ENCODE peak calls at places on chromosomes 16 and 17, in eight cellular contexts. R, C, N, O, W, A, T and Y are unnamed samples.

GRCh38 chr17:58991718-58992331 is 114.9 kb downstream of the TRIM37 start:
- DNase-seq in R (no peak), C (no peak), N (peak), O (no peak), W (no peak), A (no peak), T (peak), Y (peak)

GRCh38 chr17:77754956-77755355 is 203.5 kb upstream of the TNRC6C start:
- DNase-seq in R (no peak), C (no peak), N (no peak), O (no peak), W (no peak), A (no peak), T (no peak), Y (no peak)

GRCh38 chr16:87369117-87369775 is 14.3 kb downstream of the FBXO31 start:
- DNase-seq in R (no peak), C (no peak), N (no peak), O (no peak), W (no peak), A (no peak), T (no peak), Y (no peak)

GRCh38 chr17:53571342-53571741 is 251.4 kb upstream of the KIF2B start:
- DNase-seq in R (no peak), C (no peak), N (no peak), O (no peak), W (peak), A (no peak), T (no peak), Y (no peak)

GRCh38 chr16:28514246-28514645 is 7.6 kb upstream of the IL27 start:
- DNase-seq in R (no peak), C (no peak), N (no peak), O (no peak), W (no peak), A (no peak), T (no peak), Y (no peak)

GRCh38 chr16:10578474-10579316 is 1.7 kb downstream of the EMP2 start:
- DNase-seq in R (no peak), C (no peak), N (no peak), O (no peak), W (peak), A (no peak), T (peak), Y (peak)

GRCh38 chr17:61714300-61714699 is 123.3 kb upstream of the NACA2 start:
- DNase-seq in R (no peak), C (no peak), N (no peak), O (no peak), W (no peak), A (no peak), T (no peak), Y (no peak)

GRCh38 chr17:2700031-2700490 is 11.5 kb downstream of the CLUH start:
- DNase-seq in R (no peak), C (no peak), N (no peak), O (no peak), W (no peak), A (no peak), T (no peak), Y (no peak)

GRCh38 chr16:4797805-4798252 is 2.7 kb downstream of the SMIM22 start:
- DNase-seq in R (no peak), C (no peak), N (no peak), O (no peak), W (no peak), A (no peak), T (no peak), Y (no peak)

GRCh38 chr17:50534222-50534978 is 1.9 kb downstream of the EPN3 start:
- DNase-seq in R (no peak), C (no peak), N (no peak), O (no peak), W (no peak), A (no peak), T (no peak), Y (peak)

GRCh38 chr17:81365148-81365600 is 30.1 kb upstream of the BAHCC1 start:
- DNase-seq in R (no peak), C (no peak), N (no peak), O (no peak), W (peak), A (no peak), T (peak), Y (no peak)

GRCh38 chr17:7553356-7553755 is 4.5 kb downstream of the TNFSF12 start:
- DNase-seq in R (no peak), C (no peak), N (no peak), O (no peak), W (no peak), A (no peak), T (no peak), Y (no peak)

GRCh38 chr17:38703742-38704644 is 1.1 kb upstream of the MLLT6 start:
- DNase-seq in R (peak), C (peak), N (no peak), O (peak), W (peak), A (peak), T (no peak), Y (peak)

GRCh38 chr17:61878984-61879612 is 15.8 kb upstream of the BRIP1 start:
- DNase-seq in R (no peak), C (no peak), N (no peak), O (no peak), W (no peak), A (no peak), T (no peak), Y (no peak)

GRCh38 chr17:49226771-49227435 is 3.7 kb downstream of the PHOSPHO1 start:
- DNase-seq in R (no peak), C (no peak), N (no peak), O (no peak), W (no peak), A (no peak), T (no peak), Y (no peak)

GRCh38 chr17:11240041-11240801 is 792 bp upstream of the SHISA6 start:
- DNase-seq in R (no peak), C (no peak), N (no peak), O (no peak), W (no peak), A (no peak), T (no peak), Y (no peak)

GRCh38 chr17:79925242-79925957 is 86.2 kb upstream of the CBX4 start:
- DNase-seq in R (no peak), C (no peak), N (peak), O (no peak), W (peak), A (no peak), T (peak), Y (peak)

GRCh38 chr16:77290451-77291110 is 91.4 kb downstream of the SYCE1L start:
- DNase-seq in R (no peak), C (no peak), N (no peak), O (no peak), W (no peak), A (no peak), T (peak), Y (no peak)

GRCh38 chr16:81650982-81651562 is 128.0 kb upstream of the PLCG2 start:
- DNase-seq in R (no peak), C (no peak), N (no peak), O (no peak), W (no peak), A (no peak), T (peak), Y (no peak)

GRCh38 chr16:12612598-12613101 is 191.0 kb downstream of the CPPED1 start:
- DNase-seq in R (no peak), C (no peak), N (no peak), O (no peak), W (peak), A (no peak), T (no peak), Y (peak)

GRCh38 chr17:34692932-34693331 is 113.5 kb downstream of the TMEM132E start:
- DNase-seq in R (no peak), C (no peak), N (no peak), O (no peak), W (peak), A (no peak), T (no peak), Y (no peak)

GRCh38 chr17:35765086-35765710 is 4.5 kb downstream of the C17orf50 start:
- DNase-seq in R (no peak), C (no peak), N (no peak), O (no peak), W (no peak), A (no peak), T (no peak), Y (no peak)

GRCh38 chr16:67951485-67951884 is 7.6 kb upstream of the LCAT start:
- DNase-seq in R (no peak), C (no peak), N (no peak), O (no peak), W (no peak), A (no peak), T (no peak), Y (no peak)

GRCh38 chr17:40291311-40291710 is 3.6 kb downstream of the CDC6 start:
- DNase-seq in R (no peak), C (no peak), N (no peak), O (no peak), W (no peak), A (no peak), T (no peak), Y (no peak)

GRCh38 chr16:85863384-85863774 is 35.6 kb upstream of the IRF8 start:
- DNase-seq in R (no peak), C (no peak), N (no peak), O (no peak), W (peak), A (no peak), T (no peak), Y (no peak)

GRCh38 chr17:78929908-78930775 is 5.0 kb upstream of the TIMP2 start:
- DNase-seq in R (no peak), C (no peak), N (no peak), O (no peak), W (peak), A (no peak), T (no peak), Y (no peak)

GRCh38 chr16:24701521-24701951 is 27.9 kb upstream of the TNRC6A start:
- DNase-seq in R (no peak), C (no peak), N (peak), O (no peak), W (no peak), A (no peak), T (peak), Y (no peak)

GRCh38 chr16:67177743-67178699 is 5.7 kb downstream of the MATCAP1 start:
- DNase-seq in R (no peak), C (peak), N (no peak), O (no peak), W (peak), A (peak), T (no peak), Y (peak)

GRCh38 chr16:84618428-84619102 is 687 bp upstream of the COTL1 start:
- DNase-seq in R (no peak), C (no peak), N (peak), O (peak), W (peak), A (no peak), T (peak), Y (peak)

GRCh38 chr17:58643147-58643546 is 48.7 kb downstream of the TEX14 start:
- DNase-seq in R (no peak), C (no peak), N (peak), O (no peak), W (no peak), A (no peak), T (peak), Y (no peak)

GRCh38 chr16:88804552-88805339 is 1.2 kb downstream of the CDT1 start:
- DNase-seq in R (no peak), C (no peak), N (no peak), O (no peak), W (peak), A (no peak), T (no peak), Y (no peak)

GRCh38 chr16:46974352-46974751 is 878 bp upstream of the DNAJA2 start:
- DNase-seq in R (no peak), C (peak), N (no peak), O (peak), W (peak), A (peak), T (peak), Y (no peak)

GRCh38 chr16:27449434-27450188 is 47.6 kb downstream of the IL21R start:
- DNase-seq in R (peak), C (peak), N (no peak), O (no peak), W (no peak), A (peak), T (no peak), Y (peak)

GRCh38 chr16:535446-536405 is 8.2 kb downstream of the CAPN15 start:
- DNase-seq in R (no peak), C (no peak), N (peak), O (no peak), W (peak), A (no peak), T (peak), Y (peak)

GRCh38 chr17:76252040-76252954 is 12.0 kb upstream of the RNF157 start:
- DNase-seq in R (no peak), C (peak), N (no peak), O (peak), W (peak), A (no peak), T (peak), Y (peak)

GRCh38 chr17:47864791-47865216 is 13.8 kb upstream of the SP6 start:
- DNase-seq in R (no peak), C (no peak), N (no peak), O (peak), W (no peak), A (no peak), T (no peak), Y (no peak)

GRCh38 chr17:3740611-3741073 is 16.9 kb downstream of the HASPIN start:
- DNase-seq in R (no peak), C (no peak), N (no peak), O (no peak), W (no peak), A (peak), T (no peak), Y (peak)